ENCODE peak calls at places on chromosome 12, in six cellular contexts. J is adrenal gland, W is kidney, E is hepatocyte, Z is heart right ventricle, C is GM10248. B is an unnamed sample.

GRCh38 chr12:53182836-53183235 is 2.1 kb upstream of the CSAD start:
- DNase-seq in J (no peak), W (no peak), E (no peak), Z (no peak), C (no peak), B (no peak)

GRCh38 chr12:31590730-31591307 is at the start of gene DENND5B:
- DNase-seq in J (peak), W (peak), E (peak), Z (peak), C (peak), B (peak)

GRCh38 chr12:67633708-67634107 is 14.8 kb upstream of the DYRK2 start:
- DNase-seq in J (peak), W (no peak), E (no peak), Z (peak), C (no peak), B (no peak)

GRCh38 chr12:15939111-15939510 is 28.0 kb downstream of the DERA start:
- DNase-seq in J (no peak), W (no peak), E (no peak), Z (no peak), C (no peak), B (no peak)

GRCh38 chr12:120821878-120822277 is 82.3 kb downstream of the SPPL3 start:
- DNase-seq in J (no peak), W (no peak), E (no peak), Z (no peak), C (peak), B (no peak)

GRCh38 chr12:66361703-66362102 is 59.4 kb downstream of the HELB start:
- DNase-seq in J (no peak), W (no peak), E (no peak), Z (no peak), C (no peak), B (no peak)

GRCh38 chr12:109833307-109834189 is at the start of gene TRPV4:
- DNase-seq in J (no peak), W (no peak), E (peak), Z (no peak), C (no peak), B (no peak)

GRCh38 chr12:69655616-69656336 is 43.3 kb downstream of the BEST3 start:
- DNase-seq in J (no peak), W (no peak), E (peak), Z (no peak), C (no peak), B (no peak)

GRCh38 chr12:26736563-26737486 is 96.2 kb downstream of the ITPR2 start:
- DNase-seq in J (no peak), W (no peak), E (no peak), Z (no peak), C (no peak), B (no peak)

GRCh38 chr12:123479442-123480180 is 21.7 kb downstream of the SNRNP35 start:
- DNase-seq in J (no peak), W (no peak), E (no peak), Z (no peak), C (no peak), B (no peak)

GRCh38 chr12:39380090-39380489 is 62.8 kb downstream of the KIF21A start:
- DNase-seq in J (no peak), W (peak), E (no peak), Z (no peak), C (no peak), B (no peak)

GRCh38 chr12:127722651-127723050 is 544.3 kb upstream of the TMEM132C start:
- DNase-seq in J (no peak), W (no peak), E (no peak), Z (no peak), C (no peak), B (no peak)

GRCh38 chr12:57118711-57119271 is 7.6 kb upstream of the STAT6 start:
- DNase-seq in J (no peak), W (no peak), E (no peak), Z (no peak), C (no peak), B (no peak)

GRCh38 chr12:27151479-27151878 is 69.1 kb upstream of the C12orf71 start:
- DNase-seq in J (no peak), W (no peak), E (no peak), Z (no peak), C (no peak), B (no peak)

GRCh38 chr12:52636592-52637258 is 15.3 kb downstream of the KRT2 start:
- DNase-seq in J (no peak), W (no peak), E (no peak), Z (no peak), C (no peak), B (no peak)

GRCh38 chr12:15532364-15532977 is 210.2 kb downstream of the PTPRO start:
- DNase-seq in J (no peak), W (no peak), E (peak), Z (no peak), C (peak), B (no peak)

GRCh38 chr12:68532204-68532886 is 78.4 kb upstream of the RAP1B start:
- DNase-seq in J (no peak), W (no peak), E (no peak), Z (no peak), C (no peak), B (no peak)

GRCh38 chr12:106764738-106765137 is 9.7 kb upstream of the RIC8B start:
- DNase-seq in J (no peak), W (no peak), E (no peak), Z (no peak), C (no peak), B (no peak)

GRCh38 chr12:30796508-30796780 is 41.7 kb upstream of the CAPRIN2 start:
- DNase-seq in J (peak), W (no peak), E (peak), Z (no peak), C (no peak), B (peak)

GRCh38 chr12:55847603-55848329 is 5.0 kb upstream of the MMP19 start:
- DNase-seq in J (peak), W (peak), E (peak), Z (peak), C (no peak), B (peak)

GRCh38 chr12:71551529-71551928 is 111.9 kb downstream of the LGR5 start:
- DNase-seq in J (no peak), W (no peak), E (no peak), Z (no peak), C (no peak), B (no peak)

GRCh38 chr12:76896274-76896673 is 17.5 kb upstream of the CSRP2 start:
- DNase-seq in J (no peak), W (no peak), E (no peak), Z (no peak), C (no peak), B (no peak)

GRCh38 chr12:10718279-10718821 is 4.8 kb downstream of the YBX3 start:
- DNase-seq in J (no peak), W (no peak), E (peak), Z (no peak), C (no peak), B (no peak)

GRCh38 chr12:87020071-87020470 is 763.9 kb upstream of the MGAT4C start:
- DNase-seq in J (no peak), W (no peak), E (no peak), Z (no peak), C (no peak), B (no peak)

GRCh38 chr12:25364529-25365339 is 114.0 kb upstream of the KRAS start:
- DNase-seq in J (no peak), W (no peak), E (no peak), Z (no peak), C (peak), B (no peak)

GRCh38 chr12:88108021-88108420 is 33.9 kb downstream of the CEP290 start:
- DNase-seq in J (no peak), W (no peak), E (no peak), Z (no peak), C (no peak), B (no peak)

GRCh38 chr12:24378548-24379011 is 429.1 kb upstream of the SOX5 start:
- DNase-seq in J (no peak), W (no peak), E (peak), Z (no peak), C (no peak), B (no peak)

GRCh38 chr12:20510811-20511210 is 142.5 kb downstream of the PDE3A start:
- DNase-seq in J (no peak), W (no peak), E (no peak), Z (no peak), C (no peak), B (no peak)

GRCh38 chr12:66269757-66270383 is 32.4 kb upstream of the HELB start:
- DNase-seq in J (no peak), W (no peak), E (peak), Z (no peak), C (peak), B (no peak)

GRCh38 chr12:34218193-34219045 is 196.1 kb downstream of the ALG10 start:
- DNase-seq in J (peak), W (peak), E (peak), Z (peak), C (peak), B (peak)

GRCh38 chr12:106898001-106898966 is 57.4 kb upstream of the TMEM263 start:
- DNase-seq in J (no peak), W (no peak), E (peak), Z (no peak), C (no peak), B (no peak)

GRCh38 chr12:52070243-52070925 is 606 bp downstream of the ATG101 start:
- DNase-seq in J (no peak), W (no peak), E (no peak), Z (no peak), C (no peak), B (no peak)

GRCh38 chr12:85191-85666 is 18.7 kb downstream of the IQSEC3 start:
- DNase-seq in J (no peak), W (no peak), E (no peak), Z (no peak), C (no peak), B (no peak)

GRCh38 chr12:14769462-14769836 is 33.8 kb downstream of the WBP11 start:
- DNase-seq in J (peak), W (peak), E (peak), Z (peak), C (peak), B (peak)

DNA sequence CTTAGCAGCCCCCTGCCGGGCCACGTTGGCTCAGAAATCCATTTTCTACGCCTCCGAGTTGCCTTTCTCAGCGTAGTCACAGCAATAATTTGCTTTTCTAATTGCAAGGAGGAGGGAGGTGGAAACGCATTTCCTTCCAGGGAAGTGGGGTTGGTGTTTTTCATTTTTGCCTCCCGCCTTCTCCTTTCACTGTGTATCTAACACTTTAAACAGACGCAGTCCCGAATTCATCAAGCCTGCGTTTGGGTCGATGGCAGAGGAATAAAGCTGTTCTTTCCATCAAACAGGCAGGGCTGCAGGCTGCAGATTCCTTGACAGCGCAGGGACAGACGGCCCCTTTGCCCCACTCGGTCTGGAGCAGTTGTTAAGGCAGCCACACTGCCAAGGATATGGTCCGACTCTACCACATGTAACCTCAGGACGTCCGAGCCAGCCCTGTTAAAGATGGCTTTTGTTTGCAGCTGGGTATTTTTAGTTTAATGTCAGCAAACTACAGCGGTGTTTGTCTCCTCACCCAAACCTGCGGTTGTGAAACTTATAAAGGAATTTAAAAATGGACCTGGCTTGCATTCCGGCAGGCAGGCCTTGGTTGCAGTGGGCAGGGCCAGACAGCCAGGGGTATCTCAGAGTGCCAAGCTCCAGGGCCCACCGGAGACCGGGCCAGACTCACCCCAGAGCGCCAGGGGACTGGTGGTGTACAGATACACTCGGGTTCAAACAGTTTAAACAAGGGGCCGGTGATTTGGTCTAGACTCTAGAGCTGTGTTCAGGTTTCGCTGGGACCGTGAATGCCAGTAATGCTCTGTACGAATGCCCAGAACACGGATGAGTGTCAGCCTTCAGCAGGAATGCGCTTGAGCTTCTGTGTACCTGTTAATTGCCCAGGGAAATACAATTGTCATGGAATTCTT is 2.2 kb downstream of the CHST11 start:
- DNase-seq in J (no peak), W (no peak), E (peak), Z (peak), C (no peak), B (peak)
- TF ChIP-seq CTCF in J (no peak), W (no peak), E (no peak), Z (no peak), C (no peak), B (no peak)

DNA sequence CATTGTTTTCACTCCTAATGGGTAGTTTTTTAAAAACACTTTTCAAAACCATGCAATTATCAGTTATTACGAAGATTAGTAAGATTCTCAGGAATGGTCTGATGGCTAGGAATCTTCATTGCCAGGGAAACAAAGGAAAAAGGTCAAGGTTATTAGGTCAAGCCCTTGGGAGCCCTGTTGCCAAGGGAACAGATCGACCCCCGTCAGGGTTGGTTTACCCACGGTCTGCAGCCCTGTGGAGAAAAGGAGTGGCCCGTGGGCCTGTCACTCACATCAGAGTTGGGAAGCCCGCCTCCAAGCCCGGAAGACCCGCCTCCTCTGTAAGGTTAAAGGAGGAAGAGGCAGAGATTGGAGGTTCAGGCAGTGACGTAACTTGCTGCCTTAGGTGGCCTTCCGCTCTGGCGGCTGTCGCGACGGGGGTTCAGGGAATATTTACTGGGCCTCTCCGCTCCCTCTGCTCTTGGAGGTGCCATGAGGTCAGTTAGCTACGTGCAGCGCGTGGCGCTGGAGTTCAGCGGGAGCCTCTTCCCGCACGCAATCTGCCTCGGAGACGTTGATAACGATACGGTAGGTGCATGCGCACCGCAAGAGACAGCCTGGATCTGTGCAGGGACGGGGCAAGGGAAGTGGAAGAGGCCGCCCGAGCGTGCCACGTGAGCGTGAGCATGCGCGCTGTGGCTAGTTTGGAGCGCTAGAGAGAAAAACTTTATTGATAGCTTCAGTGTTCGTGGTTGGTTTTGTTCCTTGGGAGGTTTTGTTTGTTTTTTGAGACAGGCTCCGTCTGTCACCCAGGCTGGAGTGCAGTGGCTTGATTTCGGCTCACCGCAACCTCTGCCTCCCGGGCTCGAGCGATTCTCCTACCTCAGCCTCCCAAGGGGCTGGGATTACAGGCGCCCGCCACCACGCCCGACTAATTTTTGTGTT is at the start of gene ITFG2:
- DNase-seq in J (peak), W (peak), E (peak), Z (peak), C (peak), B (peak)
- TF ChIP-seq CTCF in J (no peak), W (peak), E (no peak), Z (no peak), C (no peak), B (no peak)

GRCh38 chr12:61538951-61539350 is 721.3 kb upstream of the USP15 start:
- DNase-seq in J (no peak), W (no peak), E (no peak), Z (no peak), C (no peak), B (no peak)
- TF ChIP-seq CTCF in J (no peak), W (no peak), E (peak), Z (no peak), C (no peak), B (no peak)

GRCh38 chr12:130214686-130215370 is 52.6 kb downstream of the FZD10 start:
- DNase-seq in J (no peak), W (no peak), E (no peak), Z (no peak), C (no peak), B (no peak)
- TF ChIP-seq CTCF in J (no peak), W (no peak), E (no peak), Z (no peak), C (no peak), B (no peak)

GRCh38 chr12:125203145-125203765 is 138.0 kb downstream of the AACS start:
- DNase-seq in J (no peak), W (no peak), E (no peak), Z (no peak), C (no peak), B (no peak)
- TF ChIP-seq CTCF in J (peak), W (peak), E (peak), Z (peak), C (peak), B (peak)

DNA sequence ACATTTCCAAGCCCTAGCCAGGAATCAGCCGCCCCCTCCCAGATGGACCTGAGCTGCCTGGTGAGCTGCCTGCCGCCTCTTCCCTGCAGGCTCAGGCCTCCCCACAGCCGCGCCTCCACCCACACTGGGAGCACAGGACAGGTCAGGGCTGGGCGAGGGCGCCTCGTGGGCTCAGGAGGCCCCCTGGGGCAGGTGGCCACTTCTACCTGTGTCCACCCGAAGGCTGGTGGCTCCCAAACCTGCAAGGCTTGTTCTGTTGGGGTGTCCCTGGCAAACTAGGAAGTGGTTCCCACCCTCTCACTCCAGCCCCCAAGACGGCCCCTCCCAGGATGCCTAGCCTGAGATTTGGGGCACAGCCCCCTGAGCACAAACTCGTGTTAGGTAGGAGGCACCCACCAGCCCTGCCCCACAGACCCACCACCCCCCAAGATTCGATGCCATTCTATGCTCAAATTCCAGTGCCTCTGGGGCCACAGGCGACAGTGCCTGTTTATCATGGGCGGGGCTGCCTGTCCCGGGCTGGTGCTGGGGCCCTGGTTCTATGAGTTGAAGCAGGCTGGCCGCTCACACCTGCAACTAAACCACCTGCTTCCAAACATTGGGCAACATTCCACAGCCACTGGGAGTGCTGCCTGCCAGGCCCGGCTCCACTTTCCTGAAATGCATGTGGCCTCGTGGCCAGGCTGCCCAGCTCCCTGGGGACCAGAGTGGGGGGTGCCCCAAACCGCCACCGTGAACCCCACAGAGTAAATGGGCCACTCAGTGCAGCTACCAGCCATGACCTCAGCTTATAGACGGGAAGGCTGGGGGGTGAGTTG is 6.8 kb downstream of the MMP17 start:
- DNase-seq in J (no peak), W (peak), E (peak), Z (no peak), C (no peak), B (peak)
- TF ChIP-seq CTCF in J (no peak), W (no peak), E (no peak), Z (no peak), C (no peak), B (no peak)

DNA sequence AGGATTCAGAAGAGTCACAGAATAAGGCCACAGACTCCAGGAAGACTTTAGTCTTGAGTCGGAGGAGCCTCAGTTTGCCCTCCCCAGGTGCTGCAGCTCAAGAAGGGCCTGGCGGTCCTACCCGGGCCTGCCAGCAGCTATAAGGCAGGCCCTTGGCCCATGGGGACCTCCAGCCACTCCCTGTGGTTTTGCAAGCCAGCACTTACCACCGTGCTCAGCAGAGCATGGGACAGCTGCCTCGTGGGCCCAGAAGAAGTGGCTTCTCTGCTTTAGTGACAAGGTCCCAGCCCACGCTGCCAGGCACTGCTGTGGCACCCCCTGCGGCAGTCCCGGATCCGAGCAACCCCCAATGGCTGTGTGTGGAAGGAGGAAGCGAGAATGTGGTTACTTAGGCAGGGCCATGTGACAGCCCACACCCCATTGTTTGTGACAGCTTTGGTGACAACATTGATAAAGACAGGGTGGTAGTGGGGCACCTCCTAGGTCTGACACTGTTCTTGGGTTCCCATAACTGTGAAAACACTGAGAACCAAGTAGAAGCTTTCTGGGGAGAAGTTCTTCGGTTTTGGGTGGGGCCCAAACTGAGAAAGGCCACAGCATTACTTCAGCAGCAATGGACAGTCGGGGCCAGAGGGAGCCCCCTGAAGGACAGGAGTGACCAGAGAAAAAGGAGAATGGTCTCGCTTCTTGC is at the start of gene SELPLG:
- DNase-seq in J (no peak), W (peak), E (no peak), Z (peak), C (peak), B (peak)
- TF ChIP-seq CTCF in J (no peak), W (no peak), E (no peak), Z (no peak), C (peak), B (no peak)

GRCh38 chr12:96293093-96293492 is 98.9 kb downstream of the ELK3 start:
- DNase-seq in J (no peak), W (no peak), E (no peak), Z (no peak), C (no peak), B (no peak)

GRCh38 chr12:96285158-96285557 is 91.0 kb downstream of the ELK3 start:
- DNase-seq in J (no peak), W (no peak), E (no peak), Z (no peak), C (no peak), B (no peak)

GRCh38 chr12:96294831-96295230 is 100.7 kb downstream of the ELK3 start:
- DNase-seq in J (no peak), W (no peak), E (no peak), Z (no peak), C (no peak), B (no peak)

GRCh38 chr12:96289067-96289466 is 94.9 kb downstream of the ELK3 start:
- DNase-seq in J (no peak), W (no peak), E (no peak), Z (no peak), C (no peak), B (no peak)
- TF ChIP-seq CTCF in J (no peak), W (no peak), E (no peak), Z (no peak), C (no peak), B (no peak)

GRCh38 chr12:29656762-29657538 is 126.8 kb downstream of the TMTC1 start:
- DNase-seq in J (no peak), W (no peak), E (no peak), Z (no peak), C (no peak), B (no peak)
- TF ChIP-seq CTCF in J (no peak), W (no peak), E (no peak), Z (no peak), C (no peak), B (no peak)

B was measured in left lung.